ENCODE peak calls at places on chromosomes 11 and 22, in seven cellular contexts. E, P, W, Z, M, H and N are unnamed samples.
A peak's percentile ranks its signal among the peaks of the same experiment; 100 is the strongest.

GRCh38 chr11:125429174-125429707 is 66.8 kb downstream of the FEZ1 start:
- DNase-seq in E (no peak), P (peak; percentile 71), W (no peak), Z (peak; percentile 48), M (peak; percentile 76), H (peak; percentile 50), N (no peak)

GRCh38 chr11:64851831-64852337 is 7.4 kb upstream of the CDC42BPG start:
- DNase-seq in E (no peak), P (no peak), W (no peak), Z (no peak), M (no peak), H (no peak), N (no peak)

GRCh38 chr22:46007848-46008261 is 30.9 kb upstream of the WNT7B start:
- DNase-seq in E (peak; percentile 93), P (peak; percentile 97), W (peak; percentile 67), Z (peak; percentile 62), M (peak; percentile 92), H (peak; percentile 92), N (no peak)

GRCh38 chr22:36439481-36440271 is 41.8 kb downstream of the TXN2 start:
- DNase-seq in E (no peak), P (peak; percentile 89), W (no peak), Z (peak; percentile 92), M (peak; percentile 84), H (peak; percentile 95), N (no peak)

GRCh38 chr11:33633251-33634003 is 67.2 kb downstream of the C11orf91 start:
- DNase-seq in E (no peak), P (peak; percentile 49), W (no peak), Z (peak; percentile 62), M (no peak), H (peak; percentile 86), N (no peak)

GRCh38 chr22:42528591-42529307 is 9.2 kb upstream of the RRP7A start:
- DNase-seq in E (no peak), P (no peak), W (no peak), Z (no peak), M (no peak), H (no peak), N (no peak)

GRCh38 chr11:31798057-31799035 is 12.8 kb downstream of the PAX6 start:
- DNase-seq in E (no peak), P (no peak), W (no peak), Z (no peak), M (no peak), H (no peak), N (peak; percentile 77)

GRCh38 chr11:70779433-70780245 is 381.3 kb downstream of the CTTN start:
- DNase-seq in E (no peak), P (no peak), W (no peak), Z (no peak), M (no peak), H (no peak), N (no peak)

GRCh38 chr11:115500547-115501503 is 3.4 kb downstream of the CADM1 start:
- DNase-seq in E (no peak), P (no peak), W (no peak), Z (no peak), M (no peak), H (no peak), N (no peak)

GRCh38 chr11:63978551-63979235 is 4.3 kb downstream of the COX8A start:
- DNase-seq in E (no peak), P (no peak), W (no peak), Z (no peak), M (no peak), H (no peak), N (no peak)

GRCh38 chr11:119782021-119782420 is 53.0 kb upstream of the NECTIN1 start:
- DNase-seq in E (no peak), P (no peak), W (no peak), Z (no peak), M (no peak), H (no peak), N (no peak)

GRCh38 chr11:122046846-122047245 is 69.2 kb downstream of the BLID start:
- DNase-seq in E (no peak), P (peak; percentile 78), W (no peak), Z (peak; percentile 67), M (no peak), H (peak; percentile 69), N (no peak)

GRCh38 chr11:80155412-80156017 is 714.7 kb upstream of the TENM4 start:
- DNase-seq in E (no peak), P (peak; percentile 19), W (no peak), Z (peak; percentile 40), M (no peak), H (peak; percentile 31), N (no peak)

GRCh38 chr11:36333897-36334296 is 37.8 kb downstream of the PRR5L start:
- DNase-seq in E (no peak), P (peak; percentile 51), W (no peak), Z (peak; percentile 72), M (no peak), H (peak; percentile 38), N (no peak)

GRCh38 chr11:7573558-7574296 is 59.9 kb downstream of the PPFIBP2 start:
- DNase-seq in E (no peak), P (no peak), W (no peak), Z (no peak), M (no peak), H (no peak), N (no peak)

GRCh38 chr22:29813563-29813962 is 24.5 kb downstream of the ASCC2 start:
- DNase-seq in E (no peak), P (peak; percentile 22), W (no peak), Z (peak; percentile 16), M (no peak), H (no peak), N (no peak)

GRCh38 chr11:122293298-122294023 is 177.4 kb upstream of the BLID start:
- DNase-seq in E (no peak), P (peak; percentile 49), W (no peak), Z (peak; percentile 27), M (no peak), H (no peak), N (no peak)

GRCh38 chr11:134236834-134237556 is 12.5 kb downstream of the VPS26B start:
- DNase-seq in E (no peak), P (no peak), W (no peak), Z (peak; percentile 32), M (no peak), H (no peak), N (no peak)

GRCh38 chr11:16001899-16002426 is 354.4 kb downstream of the SOX6 start:
- DNase-seq in E (no peak), P (peak; percentile 92), W (peak; percentile 37), Z (peak; percentile 49), M (no peak), H (peak; percentile 96), N (no peak)

GRCh38 chr11:73383249-73384126 is 7.3 kb downstream of the RELT start:
- DNase-seq in E (no peak), P (peak; percentile 30), W (no peak), Z (no peak), M (no peak), H (no peak), N (no peak)

GRCh38 chr11:32090774-32091370 is at the start of gene RCN1:
- DNase-seq in E (peak; percentile 77), P (peak; percentile 91), W (peak; percentile 61), Z (peak; percentile 61), M (peak; percentile 78), H (peak; percentile 76), N (peak; percentile 90)

GRCh38 chr11:118212131-118212725 is 12.6 kb downstream of the JAML start:
- DNase-seq in E (no peak), P (no peak), W (peak; percentile 62), Z (no peak), M (peak; percentile 37), H (no peak), N (no peak)

GRCh38 chr11:117314840-117315239 is 1.2 kb downstream of the BACE1 start:
- DNase-seq in E (no peak), P (no peak), W (no peak), Z (no peak), M (no peak), H (no peak), N (no peak)

GRCh38 chr22:27370281-27370680 is 431.3 kb downstream of the MN1 start:
- DNase-seq in E (no peak), P (no peak), W (peak; percentile 16), Z (no peak), M (no peak), H (no peak), N (no peak)

GRCh38 chr11:6099577-6099976 is 7.9 kb upstream of the OR56B4 start:
- DNase-seq in E (no peak), P (no peak), W (no peak), Z (no peak), M (no peak), H (no peak), N (no peak)

GRCh38 chr11:9716275-9717039 is 52.6 kb downstream of the SWAP70 start:
- DNase-seq in E (no peak), P (peak; percentile 90), W (no peak), Z (peak; percentile 68), M (no peak), H (peak; percentile 87), N (no peak)

GRCh38 chr11:100984668-100985067 is 144.9 kb downstream of the PGR start:
- DNase-seq in E (no peak), P (no peak), W (no peak), Z (no peak), M (no peak), H (no peak), N (no peak)

GRCh38 chr11:100978942-100979341 is 150.7 kb downstream of the PGR start:
- DNase-seq in E (no peak), P (no peak), W (no peak), Z (no peak), M (no peak), H (no peak), N (no peak)

GRCh38 chr11:100981196-100981824 is 148.3 kb downstream of the PGR start:
- DNase-seq in E (no peak), P (no peak), W (no peak), Z (no peak), M (no peak), H (no peak), N (no peak)

GRCh38 chr11:100978442-100978841 is 151.2 kb downstream of the PGR start:
- DNase-seq in E (no peak), P (no peak), W (no peak), Z (no peak), M (no peak), H (no peak), N (no peak)

GRCh38 chr11:100980156-100980555 is 149.5 kb downstream of the PGR start:
- DNase-seq in E (no peak), P (peak; percentile 60), W (no peak), Z (no peak), M (no peak), H (peak; percentile 19), N (no peak)
- TF ChIP-seq CTCF in E (no peak), P (peak; percentile 37), W (no peak), Z (peak; percentile 52), M (peak; percentile 59), H (peak; percentile 37), N (peak; percentile 49)

GRCh38 chr22:20583471-20583922 is 76.1 kb downstream of the MED15 start:
- DNase-seq in E (no peak), P (no peak), W (no peak), Z (no peak), M (peak; percentile 83), H (no peak), N (no peak)
- TF ChIP-seq CTCF in E (no peak), P (peak; percentile 4), W (no peak), Z (peak; percentile 52), M (no peak), H (peak; percentile 26), N (no peak)

GRCh38 chr11:29527391-29527936 is 489.4 kb downstream of the KCNA4 start:
- DNase-seq in E (no peak), P (peak; percentile 93), W (no peak), Z (peak; percentile 79), M (no peak), H (peak; percentile 69), N (no peak)
- TF ChIP-seq CTCF in E (no peak), P (peak; percentile 82), W (no peak), Z (peak; percentile 82), M (peak; percentile 18), H (peak; percentile 58), N (peak; percentile 64)

GRCh38 chr11:2123628-2123960 is 15.6 kb downstream of the IGF2 start:
- DNase-seq in E (no peak), P (no peak), W (no peak), Z (no peak), M (no peak), H (no peak), N (no peak)
- TF ChIP-seq CTCF in E (no peak), P (no peak), W (no peak), Z (no peak), M (no peak), H (no peak), N (no peak)